ENCODE peak calls at places on chromosomes 3 and 15, in seven cellular contexts. F, T, S, R, A, J and E are unnamed samples.

GRCh38 chr3:138976047-138976446 is 29.0 kb downstream of the FOXL2NB start:
- DNase-seq in F (no peak), T (no peak), S (no peak), R (no peak), A (no peak), J (no peak), E (no peak)

GRCh38 chr3:142963266-142964149 is at the start of gene PAQR9:
- DNase-seq in F (no peak), T (no peak), S (peak; percentile 71), R (peak; percentile 83), A (peak; percentile 86), J (no peak), E (peak; percentile 33)

GRCh38 chr15:32983679-32984078 is 210.8 kb downstream of the FMN1 start:
- DNase-seq in F (no peak), T (no peak), S (no peak), R (no peak), A (no peak), J (no peak), E (no peak)

GRCh38 chr3:73614385-73614784 is 10.4 kb downstream of the PDZRN3 start:
- DNase-seq in F (no peak), T (peak; percentile 81), S (no peak), R (no peak), A (no peak), J (no peak), E (peak; percentile 41)

GRCh38 chr15:39360417-39360816 is 220.5 kb upstream of the THBS1 start:
- DNase-seq in F (no peak), T (no peak), S (no peak), R (no peak), A (no peak), J (no peak), E (no peak)

GRCh38 chr15:92884459-92884812 is 15.7 kb upstream of the CHD2 start:
- DNase-seq in F (no peak), T (no peak), S (no peak), R (no peak), A (no peak), J (no peak), E (no peak)

GRCh38 chr15:98870788-98871187 is 136.8 kb downstream of the PGPEP1L start:
- DNase-seq in F (no peak), T (no peak), S (no peak), R (no peak), A (no peak), J (no peak), E (peak; percentile 86)

GRCh38 chr3:126395846-126396513 is 1.3 kb downstream of the CFAP100 start:
- DNase-seq in F (no peak), T (no peak), S (peak; percentile 51), R (no peak), A (no peak), J (peak; percentile 78), E (no peak)

GRCh38 chr15:48868018-48868417 is 9.9 kb upstream of the EID1 start:
- DNase-seq in F (no peak), T (no peak), S (no peak), R (no peak), A (no peak), J (no peak), E (no peak)

GRCh38 chr3:194389269-194389668 is 9.8 kb downstream of the GP5 start:
- DNase-seq in F (no peak), T (no peak), S (no peak), R (peak; percentile 24), A (no peak), J (peak; percentile 70), E (no peak)

GRCh38 chr3:37904614-37905047 is 43.0 kb downstream of the CTDSPL start:
- DNase-seq in F (no peak), T (no peak), S (no peak), R (no peak), A (no peak), J (no peak), E (no peak)

GRCh38 chr3:111903067-111903511 is 44.0 kb downstream of the PHLDB2 start:
- DNase-seq in F (no peak), T (no peak), S (no peak), R (no peak), A (no peak), J (no peak), E (no peak)

GRCh38 chr3:197889204-197889930 is 60.6 kb upstream of the RPL35A start:
- DNase-seq in F (no peak), T (no peak), S (no peak), R (peak; percentile 49), A (no peak), J (no peak), E (no peak)

GRCh38 chr3:74789111-74789510 is 174.7 kb upstream of the CNTN3 start:
- DNase-seq in F (no peak), T (no peak), S (no peak), R (no peak), A (no peak), J (no peak), E (no peak)

GRCh38 chr15:56586206-56586605 is 121.3 kb upstream of the MNS1 start:
- DNase-seq in F (no peak), T (no peak), S (no peak), R (no peak), A (no peak), J (no peak), E (no peak)

GRCh38 chr3:159839561-159840379 is 148.9 kb upstream of the IL12A start:
- DNase-seq in F (no peak), T (no peak), S (no peak), R (peak; percentile 76), A (peak; percentile 83), J (no peak), E (no peak)

GRCh38 chr3:72441284-72441994 is 406.8 kb downstream of the SHQ1 start:
- DNase-seq in F (no peak), T (no peak), S (no peak), R (no peak), A (no peak), J (no peak), E (no peak)

GRCh38 chr3:161270991-161271390 is 49.9 kb downstream of the NMD3 start:
- DNase-seq in F (no peak), T (no peak), S (no peak), R (no peak), A (no peak), J (no peak), E (no peak)

GRCh38 chr15:58761010-58761388 is 10.1 kb upstream of the MINDY2 start:
- DNase-seq in F (no peak), T (no peak), S (no peak), R (no peak), A (no peak), J (no peak), E (no peak)

GRCh38 chr15:77014137-77015081 is 19.5 kb downstream of the PSTPIP1 start:
- DNase-seq in F (no peak), T (no peak), S (peak; percentile 89), R (no peak), A (no peak), J (no peak), E (peak; percentile 47)

GRCh38 chr15:37004373-37004869 is 95.9 kb downstream of the MEIS2 start:
- DNase-seq in F (no peak), T (no peak), S (no peak), R (no peak), A (no peak), J (no peak), E (no peak)

GRCh38 chr3:77602722-77603121 is 562.8 kb downstream of the ROBO2 start:
- DNase-seq in F (no peak), T (no peak), S (no peak), R (no peak), A (no peak), J (no peak), E (no peak)

GRCh38 chr3:52774901-52775864 is 2.2 kb upstream of the ITIH1 start:
- DNase-seq in F (peak; percentile 45), T (peak; percentile 23), S (no peak), R (no peak), A (no peak), J (peak; percentile 76), E (no peak)

GRCh38 chr3:151816091-151816604 is 2.2 kb downstream of the AADAC start:
- DNase-seq in F (peak; percentile 52), T (no peak), S (no peak), R (no peak), A (no peak), J (peak; percentile 75), E (no peak)

GRCh38 chr3:114597012-114597411 is 303.2 kb downstream of the TIGIT start:
- DNase-seq in F (no peak), T (no peak), S (no peak), R (no peak), A (no peak), J (no peak), E (no peak)

GRCh38 chr3:123880998-123881561 is 3.1 kb downstream of the MYLK start:
- DNase-seq in F (no peak), T (no peak), S (no peak), R (no peak), A (no peak), J (no peak), E (no peak)

GRCh38 chr15:40575113-40575512 is 6.0 kb downstream of the RPUSD2 start:
- DNase-seq in F (no peak), T (no peak), S (no peak), R (no peak), A (no peak), J (no peak), E (no peak)

GRCh38 chr15:66017009-66017408 is 147.7 kb downstream of the RAB11A start:
- DNase-seq in F (no peak), T (no peak), S (no peak), R (no peak), A (no peak), J (no peak), E (no peak)

GRCh38 chr3:45683417-45684326 is 5.5 kb upstream of the SACM1L start:
- DNase-seq in F (no peak), T (no peak), S (no peak), R (no peak), A (no peak), J (no peak), E (no peak)
- TF ChIP-seq POLR2A in F (no peak), T (no peak), S (no peak), R (peak; percentile 23), A (no peak), J (no peak), E (no peak)

DNA sequence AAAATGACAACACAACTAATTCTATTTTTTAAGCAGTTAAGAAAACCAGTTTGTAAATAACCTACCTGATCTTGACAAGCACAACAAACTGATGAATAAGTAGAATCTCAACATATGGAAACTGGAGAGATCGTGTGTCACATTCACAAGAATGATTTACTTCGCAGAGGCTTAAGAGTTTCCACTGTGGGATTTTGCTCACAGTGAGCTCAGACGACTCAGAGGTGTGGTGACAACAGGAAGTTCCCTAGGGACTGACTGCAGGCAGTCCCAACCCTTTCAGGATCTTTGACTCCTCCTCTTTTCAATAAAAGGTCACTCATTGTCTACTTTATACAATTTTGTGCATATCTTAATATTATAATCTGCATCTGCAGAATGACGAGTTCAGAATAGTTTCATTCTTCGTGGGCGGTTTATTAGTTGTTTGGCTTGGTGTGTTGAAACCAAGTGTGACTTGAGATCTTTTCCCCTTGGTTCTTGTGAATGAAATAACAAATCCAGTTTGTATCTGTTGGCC is at the start of gene LIPH:
- DNase-seq in F (peak; percentile 74), T (no peak), S (no peak), R (no peak), A (no peak), J (peak; percentile 1), E (no peak)
- H3K4me3 ChIP-seq in F (peak within 1 kb of the TSS; percentile 37), T (no peak within 1 kb of the TSS), S (no peak within 1 kb of the TSS), R (no peak within 1 kb of the TSS), A (peak within 1 kb of the TSS; percentile 18), J (no peak within 1 kb of the TSS), E (no peak within 1 kb of the TSS)

GRCh38 chr3:133424937-133425869 is 25.3 kb downstream of the BFSP2 start:
- DNase-seq in F (no peak), T (no peak), S (no peak), R (no peak), A (no peak), J (no peak), E (no peak)
- TF ChIP-seq POLR2A in F (no peak), T (no peak), S (no peak), R (no peak), A (no peak), J (no peak), E (no peak)

GRCh38 chr3:46943237-46944187 is 33.0 kb downstream of the CCDC12 start:
- DNase-seq in F (peak; percentile 80), T (no peak), S (peak; percentile 47), R (no peak), A (no peak), J (no peak), E (peak; percentile 67)
- H3K4me3 ChIP-seq in F (no peak overlapping the region), T (no peak overlapping the region), S (no peak overlapping the region), R (no peak overlapping the region), A (no peak overlapping the region), J (no peak overlapping the region), E (no peak overlapping the region)